ENCODE peak calls at places on chromosome 20, in six cellular contexts. W, F, M, X, R and J are unnamed samples.

GRCh38 chr20:9609892-9610502 is 95.6 kb downstream of the LAMP5 start:
- DNase-seq in X (peak; percentile 73), W (peak; percentile 69), M (no peak), R (peak; percentile 36), F (no peak), J (peak; percentile 86)

GRCh38 chr20:57329608-57330221 is at the start of gene SPO11:
- DNase-seq in W (no peak), R (no peak), F (no peak), X (no peak), M (no peak), J (no peak)

GRCh38 chr20:51930775-51931174 is 128.5 kb upstream of the SALL4 start:
- DNase-seq in W (no peak), F (no peak), M (no peak), X (peak; percentile 35), R (peak; percentile 11), J (peak; percentile 98)

GRCh38 chr20:39623584-39624234 is 661.6 kb downstream of the DHX35 start:
- DNase-seq in R (no peak), X (peak; percentile 7), W (no peak), F (no peak), M (no peak), J (peak; percentile 15)

GRCh38 chr20:31593221-31594001 is 11.7 kb upstream of the ID1 start:
- DNase-seq in X (peak; percentile 65), W (peak; percentile 81), R (no peak), F (no peak), M (no peak), J (peak; percentile 93)

GRCh38 chr20:23565503-23566056 is 2.7 kb downstream of the CST9L start:
- DNase-seq in W (no peak), M (no peak), R (no peak), F (no peak), X (no peak), J (no peak)

GRCh38 chr20:49747707-49748524 is 34.2 kb upstream of the B4GALT5 start:
- DNase-seq in W (peak; percentile 81), R (no peak), F (peak; percentile 93), X (peak; percentile 86), M (no peak), J (peak; percentile 78)

GRCh38 chr20:10447028-10447427 is 11.9 kb downstream of the SLX4IP start:
- DNase-seq in M (peak; percentile 61), W (peak; percentile 30), X (peak; percentile 72), F (no peak), R (peak; percentile 42), J (peak; percentile 61)

GRCh38 chr20:8291873-8292272 is 159.8 kb downstream of the PLCB1 start:
- DNase-seq in W (no peak), R (peak; percentile 7), X (peak; percentile 67), F (no peak), M (no peak), J (peak; percentile 33)

GRCh38 chr20:90651-91050 is 3.2 kb downstream of the DEFB125 start:
- DNase-seq in X (no peak), W (no peak), F (no peak), M (no peak), R (no peak), J (no peak)

GRCh38 chr20:49043000-49043399 is 3.1 kb upstream of the CSE1L start:
- DNase-seq in R (no peak), F (no peak), W (no peak), M (no peak), X (no peak), J (no peak)

GRCh38 chr20:20525756-20526155 is 157.9 kb downstream of the INSM1 start:
- DNase-seq in M (no peak), X (no peak), W (no peak), F (no peak), R (no peak), J (no peak)

GRCh38 chr20:354298-354977 is 7.5 kb downstream of the NRSN2 start:
- DNase-seq in R (peak; percentile 38), M (peak; percentile 76), W (peak; percentile 81), X (peak; percentile 68), F (peak; percentile 69), J (peak; percentile 83)

GRCh38 chr20:57484772-57485171 is 40.2 kb downstream of the CTCFL start:
- DNase-seq in F (no peak), R (no peak), W (no peak), X (no peak), M (no peak), J (no peak)

GRCh38 chr20:20217626-20218025 is 150.3 kb upstream of the INSM1 start:
- DNase-seq in X (no peak), M (no peak), F (no peak), W (no peak), R (no peak), J (no peak)

GRCh38 chr20:63101781-63102719 is 95.3 kb upstream of the BHLHE23 start:
- DNase-seq in X (peak; percentile 45), R (no peak), M (peak; percentile 77), F (peak; percentile 19), W (peak; percentile 39), J (peak; percentile 57)

GRCh38 chr20:49542514-49542991 is 25.4 kb downstream of the PTGIS start:
- DNase-seq in F (no peak), W (no peak), R (no peak), M (no peak), X (no peak), J (no peak)

GRCh38 chr20:63497946-63498935 is 642 bp downstream of the EEF1A2 start:
- DNase-seq in R (no peak), M (no peak), X (peak; percentile 30), W (peak; percentile 61), F (peak; percentile 68), J (peak; percentile 46)

GRCh38 chr20:37758332-37758731 is 64.5 kb downstream of the CTNNBL1 start:
- DNase-seq in R (no peak), F (peak; percentile 18), M (no peak), X (no peak), W (no peak), J (no peak)

GRCh38 chr20:37986873-37987601 is 46.2 kb downstream of the TTI1 start:
- DNase-seq in X (peak; percentile 77), R (peak; percentile 6), W (peak; percentile 90), F (peak; percentile 81), M (no peak), J (no peak)

GRCh38 chr20:31474097-31474436 is 860 bp downstream of the DEFB124 start:
- DNase-seq in X (no peak), R (no peak), F (no peak), M (no peak), W (no peak), J (no peak)

GRCh38 chr20:62473200-62473585 is 2.6 kb downstream of the GATA5 start:
- DNase-seq in F (no peak), W (peak; percentile 39), R (no peak), X (no peak), M (no peak), J (no peak)

GRCh38 chr20:5689451-5689850 is 60.8 kb upstream of the SHLD1 start:
- DNase-seq in X (no peak), M (no peak), R (no peak), F (no peak), W (no peak), J (no peak)

GRCh38 chr20:47392015-47392720 is 35.7 kb upstream of the ZMYND8 start:
- DNase-seq in W (peak; percentile 31), R (peak; percentile 82), M (no peak), F (peak; percentile 17), X (peak; percentile 89), J (peak; percentile 99)

GRCh38 chr20:9996944-9997343 is 37.8 kb upstream of the ANKEF1 start:
- DNase-seq in M (no peak), R (no peak), W (no peak), F (no peak), X (no peak), J (peak; percentile 40)

GRCh38 chr20:2820084-2820895 is 4.1 kb downstream of the TMEM239 start:
- DNase-seq in M (no peak), R (no peak), W (no peak), X (peak; percentile 33), F (no peak), J (peak; percentile 27)
- TF ChIP-seq CTCF in M (no peak), R (no peak), W (no peak), X (no peak), F (no peak), J (no peak)

GRCh38 chr20:41249781-41250281 is 67.7 kb downstream of the ZHX3 start:
- DNase-seq in M (no peak), F (no peak), W (no peak), R (no peak), X (no peak), J (peak; percentile 79)
- H3K4me3 ChIP-seq in M (no peak overlapping the region), F (no peak overlapping the region), W (no peak overlapping the region), R (no peak overlapping the region), X (no peak overlapping the region), J (no peak overlapping the region)

GRCh38 chr20:16007978-16008377 is 565.3 kb downstream of the KIF16B start:
- DNase-seq in F (no peak), M (no peak), R (no peak), W (no peak), X (no peak), J (no peak)
- TF ChIP-seq CTCF in F (no peak), M (no peak), R (peak; percentile 11), W (no peak), X (no peak), J (no peak)

GRCh38 chr20:44810391-44811149 is at the start of gene RIMS4:
- DNase-seq in W (no peak), F (no peak), X (no peak), M (no peak), R (no peak), J (no peak)

GRCh38 chr20:44807684-44808056 is 2.7 kb downstream of the RIMS4 start:
- DNase-seq in R (no peak), W (no peak), F (no peak), M (no peak), X (no peak), J (no peak)

GRCh38 chr20:44811150-44811685 is 872 bp upstream of the RIMS4 start:
- DNase-seq in F (no peak), X (no peak), R (no peak), W (no peak), M (no peak), J (no peak)

GRCh38 chr20:44809380-44810060 is 826 bp downstream of the RIMS4 start:
- DNase-seq in M (no peak), R (no peak), X (no peak), F (no peak), W (no peak), J (no peak)

DNA sequence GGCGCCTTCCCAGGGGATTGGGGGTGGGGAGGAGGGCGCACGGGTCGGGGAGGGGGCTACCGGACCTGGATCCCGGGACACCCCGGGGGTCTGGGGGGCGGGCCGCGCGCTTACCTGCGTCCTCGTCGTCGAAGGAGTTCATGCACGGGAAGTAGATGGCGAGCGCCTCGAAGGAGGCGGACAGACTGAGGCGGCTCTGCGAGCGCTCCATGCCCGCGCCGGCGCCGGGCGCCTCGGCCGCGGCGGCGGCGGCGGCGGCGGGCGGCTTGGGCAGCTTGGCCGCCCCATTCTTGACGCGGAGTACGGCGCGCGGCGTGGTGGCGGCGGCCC is 320 bp downstream of the RIMS4 start:
- DNase-seq in W (no peak), M (no peak), R (no peak), F (no peak), X (no peak), J (no peak)
- H3K4me3 ChIP-seq in W (peak overlapping the region; percentile 42), M (no peak overlapping the region), R (no peak overlapping the region), F (peak overlapping the region; percentile 37), X (no peak overlapping the region), J (no peak overlapping the region)

GRCh38 chr20:17648782-17649730 is 33.0 kb downstream of the RRBP1 start:
- DNase-seq in R (no peak), X (no peak), F (no peak), W (peak; percentile 76), M (peak; percentile 42), J (no peak)
- TF ChIP-seq CTCF in R (peak; percentile 35), X (peak; percentile 35), F (peak; percentile 60), W (no peak), M (peak; percentile 26), J (peak; percentile 38)